ENCODE peak calls at places on chromosome 9, in nine cellular contexts. I, Z, C, H, T, V, E, L and G are unnamed samples.

GRCh38 chr9:24672336-24672735 is 126.6 kb upstream of the IZUMO3 start:
- DNase-seq in I (no peak), Z (no peak), C (no peak), H (no peak), T (no peak), V (no peak), E (no peak), L (no peak), G (no peak)

GRCh38 chr9:93043122-93043521 is 15.4 kb upstream of the SUSD3 start:
- DNase-seq in I (no peak), Z (no peak), C (no peak), H (no peak), T (no peak), V (no peak), E (no peak), L (no peak), G (no peak)

GRCh38 chr9:94016744-94017143 is 61.6 kb upstream of the BARX1 start:
- DNase-seq in I (no peak), Z (no peak), C (no peak), H (no peak), T (no peak), V (no peak), E (no peak), L (no peak), G (no peak)

GRCh38 chr9:127074561-127075548 is 47.6 kb downstream of the ANGPTL2 start:
- DNase-seq in I (no peak), Z (no peak), C (peak; percentile 73), H (no peak), T (no peak), V (no peak), E (no peak), L (no peak), G (no peak)

GRCh38 chr9:110939573-110939972 is 98.7 kb downstream of the LPAR1 start:
- DNase-seq in I (no peak), Z (no peak), C (no peak), H (no peak), T (no peak), V (no peak), E (no peak), L (no peak), G (no peak)

GRCh38 chr9:116432051-116432450 is 255.1 kb upstream of the TRIM32 start:
- DNase-seq in I (no peak), Z (no peak), C (no peak), H (no peak), T (no peak), V (no peak), E (no peak), L (no peak), G (no peak)

GRCh38 chr9:5557606-5558587 is 47.6 kb downstream of the PDCD1LG2 start:
- DNase-seq in I (no peak), Z (no peak), C (peak; percentile 36), H (peak; percentile 47), T (no peak), V (peak; percentile 12), E (peak; percentile 57), L (no peak), G (no peak)

GRCh38 chr9:128828719-128829452 is 708 bp downstream of the SPOUT1 start:
- DNase-seq in I (no peak), Z (no peak), C (no peak), H (no peak), T (peak; percentile 14), V (no peak), E (no peak), L (no peak), G (no peak)

GRCh38 chr9:131994364-131995110 is 85.1 kb downstream of the MED27 start:
- DNase-seq in I (no peak), Z (no peak), C (no peak), H (no peak), T (no peak), V (no peak), E (no peak), L (no peak), G (no peak)

GRCh38 chr9:6024035-6024554 is 8.7 kb upstream of the RANBP6 start:
- DNase-seq in I (no peak), Z (no peak), C (no peak), H (no peak), T (peak; percentile 63), V (no peak), E (peak; percentile 53), L (no peak), G (no peak)

GRCh38 chr9:17004500-17004899 is 130.3 kb upstream of the CNTLN start:
- DNase-seq in I (no peak), Z (no peak), C (no peak), H (no peak), T (no peak), V (peak; percentile 27), E (no peak), L (no peak), G (no peak)

GRCh38 chr9:109251080-109251775 is 69.6 kb downstream of the EPB41L4B start:
- DNase-seq in I (no peak), Z (no peak), C (no peak), H (no peak), T (no peak), V (peak; percentile 88), E (no peak), L (no peak), G (peak; percentile 39)

GRCh38 chr9:36064448-36065037 is 27.8 kb downstream of the RECK start:
- DNase-seq in I (no peak), Z (no peak), C (no peak), H (no peak), T (no peak), V (peak; percentile 38), E (no peak), L (no peak), G (no peak)

GRCh38 chr9:126705767-126706697 is 92.3 kb downstream of the LMX1B start:
- DNase-seq in I (peak; percentile 80), Z (peak; percentile 40), C (peak; percentile 32), H (peak; percentile 58), T (peak; percentile 81), V (no peak), E (peak; percentile 75), L (peak; percentile 52), G (no peak)

GRCh38 chr9:117081641-117082317 is 333.1 kb downstream of the ASTN2 start:
- DNase-seq in I (no peak), Z (no peak), C (no peak), H (no peak), T (no peak), V (no peak), E (no peak), L (no peak), G (no peak)

GRCh38 chr9:136748201-136748600 is at the start of gene LCN6:
- DNase-seq in I (no peak), Z (no peak), C (no peak), H (no peak), T (no peak), V (no peak), E (no peak), L (no peak), G (no peak)

GRCh38 chr9:71760901-71761300 is 7.4 kb downstream of the CEMIP2 start:
- DNase-seq in I (no peak), Z (no peak), C (no peak), H (no peak), T (no peak), V (no peak), E (no peak), L (peak; percentile 48), G (peak; percentile 47)

GRCh38 chr9:135602789-135603481 is 36.4 kb downstream of the GLT6D1 start:
- DNase-seq in I (peak; percentile 58), Z (no peak), C (peak; percentile 32), H (peak; percentile 29), T (peak; percentile 62), V (peak; percentile 9), E (peak; percentile 74), L (peak; percentile 58), G (peak; percentile 44)

GRCh38 chr9:95109456-95109855 is 208.1 kb downstream of the FANCC start:
- DNase-seq in I (no peak), Z (no peak), C (no peak), H (no peak), T (no peak), V (no peak), E (no peak), L (no peak), G (no peak)

GRCh38 chr9:105329729-105330082 is 85.3 kb downstream of the SLC44A1 start:
- DNase-seq in I (no peak), Z (no peak), C (no peak), H (no peak), T (no peak), V (no peak), E (no peak), L (no peak), G (no peak)

GRCh38 chr9:13705913-13706312 is 426.4 kb upstream of the MPDZ start:
- DNase-seq in I (no peak), Z (peak; percentile 50), C (no peak), H (no peak), T (no peak), V (peak; percentile 24), E (no peak), L (no peak), G (no peak)

GRCh38 chr9:87573841-87574342 is 76.2 kb downstream of the DAPK1 start:
- DNase-seq in I (no peak), Z (no peak), C (no peak), H (no peak), T (no peak), V (no peak), E (no peak), L (no peak), G (no peak)

GRCh38 chr9:128921881-128922763 is 1.3 kb downstream of the PHYHD1 start:
- DNase-seq in I (no peak), Z (peak; percentile 38), C (no peak), H (no peak), T (no peak), V (peak; percentile 34), E (no peak), L (peak; percentile 54), G (peak; percentile 77)

GRCh38 chr9:36537861-36538260 is 34.8 kb upstream of the MELK start:
- DNase-seq in I (no peak), Z (no peak), C (no peak), H (no peak), T (no peak), V (no peak), E (no peak), L (no peak), G (no peak)

GRCh38 chr9:2697492-2697891 is 19.8 kb upstream of the KCNV2 start:
- DNase-seq in I (no peak), Z (no peak), C (no peak), H (no peak), T (no peak), V (no peak), E (no peak), L (no peak), G (no peak)

GRCh38 chr9:33820231-33820745 is 3.3 kb downstream of the UBE2R2 start:
- DNase-seq in I (no peak), Z (no peak), C (no peak), H (no peak), T (no peak), V (no peak), E (no peak), L (no peak), G (no peak)

GRCh38 chr9:82582693-82583092 is 480.2 kb downstream of the RASEF start:
- DNase-seq in I (no peak), Z (no peak), C (no peak), H (no peak), T (no peak), V (no peak), E (no peak), L (no peak), G (no peak)

GRCh38 chr9:70448904-70449303 is 34.4 kb upstream of the KLF9 start:
- DNase-seq in I (no peak), Z (no peak), C (no peak), H (no peak), T (no peak), V (no peak), E (no peak), L (no peak), G (no peak)

GRCh38 chr9:79107911-79108676 is 463.7 kb upstream of the TLE4 start:
- DNase-seq in I (no peak), Z (no peak), C (no peak), H (no peak), T (no peak), V (no peak), E (no peak), L (no peak), G (no peak)

GRCh38 chr9:109730228-109730627 is 49.8 kb upstream of the PALM2AKAP2 start:
- DNase-seq in I (no peak), Z (no peak), C (no peak), H (no peak), T (no peak), V (no peak), E (no peak), L (no peak), G (peak; percentile 51)

GRCh38 chr9:93093081-93093448 is 3.0 kb upstream of the CARD19 start:
- DNase-seq in I (no peak), Z (no peak), C (no peak), H (no peak), T (no peak), V (no peak), E (no peak), L (no peak), G (peak; percentile 32)